ENCODE peak calls at places on chromosomes 2 and 18, in five cellular contexts. One of them, this sample, is unnamed.

GRCh38 chr2:219457784-219458369 is 23.2 kb downstream of the SPEG start:
- DNase-seq in fibroblast of the aortic adventitia: no peak
- DNase-seq in retina: no peak
- DNase-seq in CD4-positive, alpha-beta T cell: no peak
- DNase-seq in activated gamma-delta T cell treated with Interleukin-2 at 50 U/mL for 16 hours: no peak
- DNase-seq in this sample: no peak

GRCh38 chr18:13290856-13291271 is 72.3 kb downstream of the LDLRAD4 start:
- DNase-seq in fibroblast of the aortic adventitia: no peak
- DNase-seq in retina: no peak
- DNase-seq in CD4-positive, alpha-beta T cell: peak
- DNase-seq in activated gamma-delta T cell treated with Interleukin-2 at 50 U/mL for 16 hours: no peak
- DNase-seq in this sample: peak

GRCh38 chr2:207492461-207492860 is 37.3 kb upstream of the CREB1 start:
- DNase-seq in fibroblast of the aortic adventitia: no peak
- DNase-seq in retina: no peak
- DNase-seq in CD4-positive, alpha-beta T cell: no peak
- DNase-seq in activated gamma-delta T cell treated with Interleukin-2 at 50 U/mL for 16 hours: no peak
- DNase-seq in this sample: no peak

GRCh38 chr2:188647671-188648070 is 326.5 kb upstream of the COL3A1 start:
- DNase-seq in fibroblast of the aortic adventitia: no peak
- DNase-seq in retina: no peak
- DNase-seq in CD4-positive, alpha-beta T cell: no peak
- DNase-seq in activated gamma-delta T cell treated with Interleukin-2 at 50 U/mL for 16 hours: no peak
- DNase-seq in this sample: no peak

GRCh38 chr2:216298719-216299118 is 73.6 kb downstream of the MARCHF4 start:
- DNase-seq in fibroblast of the aortic adventitia: peak
- DNase-seq in retina: no peak
- DNase-seq in CD4-positive, alpha-beta T cell: no peak
- DNase-seq in activated gamma-delta T cell treated with Interleukin-2 at 50 U/mL for 16 hours: no peak
- DNase-seq in this sample: no peak

GRCh38 chr18:56992777-56993176 is 154.1 kb upstream of the BOD1L2 start:
- DNase-seq in fibroblast of the aortic adventitia: no peak
- DNase-seq in retina: no peak
- DNase-seq in CD4-positive, alpha-beta T cell: no peak
- DNase-seq in activated gamma-delta T cell treated with Interleukin-2 at 50 U/mL for 16 hours: no peak
- DNase-seq in this sample: no peak

GRCh38 chr2:10954416-10954815 is 42.7 kb downstream of the KCNF1 start:
- DNase-seq in fibroblast of the aortic adventitia: no peak
- DNase-seq in retina: no peak
- DNase-seq in CD4-positive, alpha-beta T cell: no peak
- DNase-seq in activated gamma-delta T cell treated with Interleukin-2 at 50 U/mL for 16 hours: no peak
- DNase-seq in this sample: no peak

GRCh38 chr2:138035597-138036217 is 71.4 kb downstream of the HNMT start:
- DNase-seq in fibroblast of the aortic adventitia: peak
- DNase-seq in retina: no peak
- DNase-seq in CD4-positive, alpha-beta T cell: no peak
- DNase-seq in activated gamma-delta T cell treated with Interleukin-2 at 50 U/mL for 16 hours: no peak
- DNase-seq in this sample: no peak

GRCh38 chr2:128187032-128187654 is 96.1 kb downstream of the UGGT1 start:
- DNase-seq in fibroblast of the aortic adventitia: peak
- DNase-seq in retina: no peak
- DNase-seq in CD4-positive, alpha-beta T cell: no peak
- DNase-seq in activated gamma-delta T cell treated with Interleukin-2 at 50 U/mL for 16 hours: no peak
- DNase-seq in this sample: no peak

GRCh38 chr2:237866119-237866621 is 6.7 kb downstream of the RAMP1 start:
- DNase-seq in fibroblast of the aortic adventitia: peak
- DNase-seq in retina: no peak
- DNase-seq in CD4-positive, alpha-beta T cell: no peak
- DNase-seq in activated gamma-delta T cell treated with Interleukin-2 at 50 U/mL for 16 hours: no peak
- DNase-seq in this sample: no peak

GRCh38 chr2:218436992-218437391 is 18.1 kb downstream of the VIL1 start:
- DNase-seq in fibroblast of the aortic adventitia: no peak
- DNase-seq in retina: no peak
- DNase-seq in CD4-positive, alpha-beta T cell: no peak
- DNase-seq in activated gamma-delta T cell treated with Interleukin-2 at 50 U/mL for 16 hours: no peak
- DNase-seq in this sample: no peak

GRCh38 chr18:75010260-75010659 is 198.7 kb downstream of the PTGR3 start:
- DNase-seq in fibroblast of the aortic adventitia: no peak
- DNase-seq in retina: no peak
- DNase-seq in CD4-positive, alpha-beta T cell: no peak
- DNase-seq in activated gamma-delta T cell treated with Interleukin-2 at 50 U/mL for 16 hours: no peak
- DNase-seq in this sample: no peak

GRCh38 chr18:32956591-32957310 is 183.9 kb upstream of the KLHL14 start:
- DNase-seq in fibroblast of the aortic adventitia: peak
- DNase-seq in retina: no peak
- DNase-seq in CD4-positive, alpha-beta T cell: no peak
- DNase-seq in activated gamma-delta T cell treated with Interleukin-2 at 50 U/mL for 16 hours: no peak
- DNase-seq in this sample: no peak

GRCh38 chr2:235553696-235554100 is 59.9 kb downstream of the AGAP1 start:
- DNase-seq in fibroblast of the aortic adventitia: no peak
- DNase-seq in retina: no peak
- DNase-seq in CD4-positive, alpha-beta T cell: no peak
- DNase-seq in activated gamma-delta T cell treated with Interleukin-2 at 50 U/mL for 16 hours: no peak
- DNase-seq in this sample: no peak

GRCh38 chr2:218405365-218406208 is 5.9 kb downstream of the CTDSP1 start:
- DNase-seq in fibroblast of the aortic adventitia: no peak
- DNase-seq in retina: peak
- DNase-seq in CD4-positive, alpha-beta T cell: no peak
- DNase-seq in activated gamma-delta T cell treated with Interleukin-2 at 50 U/mL for 16 hours: no peak
- DNase-seq in this sample: no peak

GRCh38 chr2:97748397-97748796 is 35.0 kb downstream of the ZAP70 start:
- DNase-seq in fibroblast of the aortic adventitia: no peak
- DNase-seq in retina: peak
- DNase-seq in CD4-positive, alpha-beta T cell: peak
- DNase-seq in activated gamma-delta T cell treated with Interleukin-2 at 50 U/mL for 16 hours: peak
- DNase-seq in this sample: peak

GRCh38 chr2:235026649-235027557 is 75.1 kb downstream of the SH3BP4 start:
- DNase-seq in fibroblast of the aortic adventitia: peak
- DNase-seq in retina: no peak
- DNase-seq in CD4-positive, alpha-beta T cell: no peak
- DNase-seq in activated gamma-delta T cell treated with Interleukin-2 at 50 U/mL for 16 hours: no peak
- DNase-seq in this sample: no peak

GRCh38 chr18:73674466-73674865 is 473.2 kb downstream of the FBXO15 start:
- DNase-seq in fibroblast of the aortic adventitia: peak
- DNase-seq in retina: no peak
- DNase-seq in CD4-positive, alpha-beta T cell: no peak
- DNase-seq in activated gamma-delta T cell treated with Interleukin-2 at 50 U/mL for 16 hours: no peak
- DNase-seq in this sample: no peak